ENCODE peak calls at places on chromosomes 3 and 15, in four cellular contexts. U is left ventricle myocardium inferior, F is fibroblast of villous mesenchyme, O is psoas muscle. Y is an unnamed sample.
A peak's percentile ranks its signal among the peaks of the same experiment; 100 is the strongest.

GRCh38 chr3:176347424-176348146 is 849.7 kb downstream of the TBL1XR1 start:
- DNase-seq in U (no peak), F (no peak), O (no peak), Y (no peak)

GRCh38 chr3:103295974-103296570 is 861.3 kb downstream of the ZPLD1 start:
- DNase-seq in U (no peak), F (no peak), O (no peak), Y (peak; percentile 45)

GRCh38 chr3:48504051-48504946 is at the start of gene SHISA5:
- DNase-seq in U (peak; percentile 88), F (peak; percentile 55), O (peak; percentile 88), Y (peak; percentile 49)

GRCh38 chr3:58414538-58415197 is 19.0 kb downstream of the PDHB start:
- DNase-seq in U (peak; percentile 33), F (peak; percentile 73), O (no peak), Y (peak; percentile 80)

GRCh38 chr15:92429378-92430066 is 35.8 kb downstream of the ST8SIA2 start:
- DNase-seq in U (no peak), F (peak; percentile 6), O (no peak), Y (peak; percentile 26)

GRCh38 chr15:32718082-32718821 is 448 bp downstream of the GREM1 start:
- DNase-seq in U (no peak), F (peak; percentile 34), O (no peak), Y (peak; percentile 48)

GRCh38 chr3:194306109-194306686 is 44.9 kb downstream of the CPN2 start:
- DNase-seq in U (no peak), F (no peak), O (no peak), Y (no peak)

GRCh38 chr3:184289426-184289938 is 9.6 kb upstream of the PSMD2 start:
- DNase-seq in U (peak; percentile 35), F (peak; percentile 51), O (peak; percentile 71), Y (peak; percentile 67)

GRCh38 chr3:192444096-192444790 is 283.1 kb downstream of the FGF12 start:
- DNase-seq in U (peak; percentile 43), F (peak; percentile 55), O (peak; percentile 66), Y (peak; percentile 76)

GRCh38 chr15:20340931-20341661 is 200.5 kb downstream of the GOLGA6L6 start:
- DNase-seq in U (peak; percentile 71), F (peak; percentile 33), O (peak; percentile 89), Y (no peak)

GRCh38 chr3:116087431-116087830 is 357.9 kb downstream of the LSAMP start:
- DNase-seq in U (no peak), F (peak; percentile 12), O (no peak), Y (no peak)

GRCh38 chr15:68797589-68798377 is 22.9 kb downstream of the ANP32A start:
- DNase-seq in U (peak; percentile 55), F (no peak), O (no peak), Y (no peak)

GRCh38 chr3:102332205-102332604 is 102.6 kb upstream of the ZPLD1 start:
- DNase-seq in U (no peak), F (no peak), O (no peak), Y (no peak)

GRCh38 chr3:135166266-135166825 is 371.3 kb downstream of the EPHB1 start:
- DNase-seq in U (no peak), F (no peak), O (no peak), Y (no peak)

GRCh38 chr3:143134446-143134845 is 14.9 kb downstream of the CHST2 start:
- DNase-seq in U (no peak), F (no peak), O (no peak), Y (peak; percentile 35)

GRCh38 chr15:94526071-94526689 is 294.8 kb downstream of the MCTP2 start:
- DNase-seq in U (no peak), F (peak; percentile 3), O (no peak), Y (no peak)

GRCh38 chr15:73631915-73632669 is 1.1 kb downstream of the NPTN start:
- DNase-seq in U (no peak), F (peak; percentile 71), O (no peak), Y (peak; percentile 67)

GRCh38 chr3:71430941-71431552 is 152.5 kb downstream of the FOXP1 start:
- DNase-seq in U (no peak), F (no peak), O (no peak), Y (peak; percentile 29)

GRCh38 chr3:71488391-71488809 is 95.1 kb downstream of the FOXP1 start:
- DNase-seq in U (no peak), F (no peak), O (no peak), Y (peak; percentile 19)

GRCh38 chr15:61819386-61819785 is 240.9 kb downstream of the VPS13C start:
- DNase-seq in U (no peak), F (no peak), O (no peak), Y (no peak)

GRCh38 chr3:30628931-30629590 is 22.7 kb downstream of the TGFBR2 start:
- DNase-seq in U (no peak), F (no peak), O (no peak), Y (peak; percentile 72)

GRCh38 chr15:27743078-27743477 is 356.0 kb downstream of the OCA2 start:
- DNase-seq in U (peak; percentile 29), F (no peak), O (no peak), Y (no peak)

GRCh38 chr3:45123841-45124269 is 22.3 kb downstream of the CDCP1 start:
- DNase-seq in U (no peak), F (peak; percentile 81), O (no peak), Y (peak; percentile 66)

GRCh38 chr3:45910892-45911291 is 24.5 kb downstream of the CCR9 start:
- DNase-seq in U (no peak), F (no peak), O (no peak), Y (no peak)

GRCh38 chr3:62361824-62362223 is 11.5 kb downstream of the FEZF2 start:
- DNase-seq in U (no peak), F (no peak), O (no peak), Y (no peak)

GRCh38 chr15:28962851-28963710 is 77.3 kb downstream of the APBA2 start:
- DNase-seq in U (no peak), F (no peak), O (no peak), Y (no peak)

GRCh38 chr15:91151781-91152563 is 51.9 kb downstream of the SV2B start:
- DNase-seq in U (no peak), F (no peak), O (no peak), Y (no peak)

GRCh38 chr3:46884427-46884826 is 6.9 kb downstream of the PTH1R start:
- DNase-seq in U (no peak), F (no peak), O (no peak), Y (no peak)

GRCh38 chr3:142987707-142988106 is 13.7 kb upstream of the U2SURP start:
- DNase-seq in U (peak; percentile 22), F (peak; percentile 23), O (peak; percentile 54), Y (peak; percentile 98)

GRCh38 chr15:76342382-76343201 is 6.0 kb downstream of the ISL2 start:
- DNase-seq in U (no peak), F (no peak), O (no peak), Y (no peak)

GRCh38 chr3:29064085-29064484 is 216.8 kb upstream of the RBMS3 start:
- DNase-seq in U (no peak), F (peak; percentile 92), O (no peak), Y (peak; percentile 55)

GRCh38 chr15:36903922-36904479 is 196.3 kb downstream of the MEIS2 start:
- DNase-seq in U (no peak), F (no peak), O (no peak), Y (no peak)

GRCh38 chr15:67361100-67361499 is 106.5 kb downstream of the IQCH start:
- DNase-seq in U (no peak), F (no peak), O (no peak), Y (no peak)

GRCh38 chr15:49964071-49964470 is 155.0 kb downstream of the ATP8B4 start:
- DNase-seq in U (no peak), F (no peak), O (no peak), Y (no peak)

GRCh38 chr3:59820352-59820934 is 770.6 kb upstream of the CFAP20DC start:
- DNase-seq in U (no peak), F (no peak), O (no peak), Y (peak; percentile 31)

GRCh38 chr3:171841620-171842000 is 1.5 kb upstream of the TMEM212 start:
- DNase-seq in U (no peak), F (peak; percentile 92), O (no peak), Y (peak; percentile 86)

GRCh38 chr3:32460031-32460749 is 42.5 kb downstream of the CMTM6 start:
- DNase-seq in U (no peak), F (no peak), O (no peak), Y (no peak)

GRCh38 chr3:149765762-149766334 is 13.6 kb upstream of the COMMD2 start:
- DNase-seq in U (no peak), F (peak; percentile 55), O (no peak), Y (peak; percentile 78)
- TF ChIP-seq CTCF in U (peak; percentile 48), F (peak; percentile 60), O (peak; percentile 28), Y (peak; percentile 72)

GRCh38 chr15:63189955-63190691 is 717 bp downstream of the RAB8B start:
- DNase-seq in U (no peak), F (no peak), O (no peak), Y (no peak)

GRCh38 chr15:63190993-63191392 is 1.6 kb downstream of the RAB8B start:
- DNase-seq in U (no peak), F (no peak), O (no peak), Y (no peak)

GRCh38 chr15:63191895-63192603 is 2.6 kb downstream of the RAB8B start:
- DNase-seq in U (no peak), F (no peak), O (no peak), Y (peak; percentile 47)

GRCh38 chr15:63194291-63194681 is 4.9 kb downstream of the RAB8B start:
- DNase-seq in U (no peak), F (no peak), O (no peak), Y (no peak)

DNA sequence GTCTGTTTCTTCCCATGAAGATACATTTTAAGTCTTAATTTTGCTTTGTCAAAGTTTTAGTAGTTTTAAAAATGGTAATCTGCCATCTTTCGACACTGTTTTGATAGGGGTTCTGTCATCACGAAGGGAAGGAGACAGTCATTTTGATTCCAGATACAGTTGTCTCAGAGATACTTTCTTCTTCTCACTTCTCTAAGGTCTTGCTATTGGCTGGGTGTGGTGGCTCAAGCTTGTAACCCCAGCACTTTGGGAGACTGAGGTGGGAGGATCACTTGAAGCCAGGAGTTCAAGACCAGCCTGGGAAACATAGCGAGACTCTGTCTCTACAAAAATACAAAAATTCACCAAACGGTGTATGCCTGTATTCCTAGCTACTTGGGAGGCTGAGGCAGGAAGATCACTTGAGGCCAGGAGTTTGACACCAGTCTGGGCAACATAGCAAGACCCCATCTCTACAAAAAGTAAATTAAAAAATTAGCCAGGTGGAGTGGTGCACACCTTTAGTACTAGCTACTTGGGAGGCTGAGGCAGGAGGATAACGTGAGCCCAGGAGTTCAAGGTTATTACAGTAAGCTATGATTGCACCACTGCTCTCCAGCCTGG is 3.3 kb downstream of the RAB8B start:
- DNase-seq in U (no peak), F (no peak), O (no peak), Y (no peak)
- H3K4me3 ChIP-seq in U (no peak overlapping the region), F (peak overlapping the region; percentile 96), O (no peak overlapping the region), Y (no peak overlapping the region)

GRCh38 chr3:178436773-178437172 is 99.5 kb upstream of the KCNMB2 start:
- DNase-seq in U (no peak), F (peak; percentile 58), O (no peak), Y (peak; percentile 72)
- TF ChIP-seq CTCF in U (peak; percentile 69), F (peak; percentile 58), O (peak; percentile 57), Y (peak; percentile 57)

DNA sequence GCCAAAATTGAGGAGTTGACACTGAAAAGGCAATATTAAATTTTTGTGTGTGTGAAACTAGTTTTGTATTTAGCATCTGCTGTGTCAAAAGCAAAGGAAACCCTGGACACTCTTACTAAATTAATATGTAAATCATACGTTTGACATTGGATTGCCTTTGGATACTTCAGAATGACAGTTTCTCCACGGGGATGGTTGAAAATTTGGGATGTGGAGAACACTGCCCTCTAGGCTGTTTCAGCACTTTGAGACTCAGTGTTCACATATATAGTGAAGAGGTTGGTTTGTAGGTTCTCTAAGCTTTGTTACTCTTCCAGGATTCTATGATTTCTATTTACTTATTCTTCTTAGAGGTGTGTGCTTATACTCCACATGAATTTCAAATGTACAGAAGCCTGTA is 3.0 kb downstream of the ROBO2 start:
- DNase-seq in U (no peak), F (no peak), O (no peak), Y (peak; percentile 16)
- H3K4me3 ChIP-seq in U (no peak overlapping the region), F (no peak overlapping the region), O (no peak overlapping the region), Y (no peak overlapping the region)